ENCODE peak calls at places on chromosomes 6 and 20, in five cellular contexts. B is IMR-90, M is GM23248, R is suprapubic skin, G is adrenal gland. T is an unnamed sample.

GRCh38 chr20:18879262-18879661 is 65.7 kb downstream of the SCP2D1 start:
- DNase-seq in B (no peak), M (no peak), R (no peak), G (no peak), T (no peak)

GRCh38 chr20:63488331-63489251 is 10.3 kb downstream of the EEF1A2 start:
- DNase-seq in B (no peak), M (no peak), R (no peak), G (no peak), T (no peak)

GRCh38 chr6:138953451-138953850 is 34.6 kb downstream of the REPS1 start:
- DNase-seq in B (peak; percentile 22), M (peak; percentile 61), R (no peak), G (no peak), T (no peak)

GRCh38 chr6:147726342-147726741 is 217.9 kb downstream of the SAMD5 start:
- DNase-seq in B (no peak), M (no peak), R (no peak), G (no peak), T (no peak)

GRCh38 chr6:2127484-2127911 is 117.9 kb downstream of the GMDS start:
- DNase-seq in B (no peak), M (no peak), R (peak; percentile 65), G (no peak), T (peak; percentile 87)

GRCh38 chr6:2531426-2532208 is 219.1 kb downstream of the MYLK4 start:
- DNase-seq in B (peak; percentile 94), M (peak; percentile 90), R (no peak), G (no peak), T (peak; percentile 77)

GRCh38 chr6:12890171-12890790 is 173.7 kb downstream of the PHACTR1 start:
- DNase-seq in B (no peak), M (no peak), R (no peak), G (no peak), T (no peak)

GRCh38 chr6:6729971-6730370 is 141.5 kb downstream of the LY86 start:
- DNase-seq in B (no peak), M (no peak), R (no peak), G (peak; percentile 7), T (no peak)

GRCh38 chr20:35972445-35972844 is 4.1 kb downstream of the CNBD2 start:
- DNase-seq in B (no peak), M (peak; percentile 14), R (no peak), G (no peak), T (no peak)

GRCh38 chr20:33727115-33727479 is 4.7 kb upstream of the ZNF341 start:
- DNase-seq in B (no peak), M (no peak), R (no peak), G (no peak), T (no peak)

GRCh38 chr20:12816009-12816408 is 192.8 kb upstream of the SPTLC3 start:
- DNase-seq in B (no peak), M (no peak), R (no peak), G (no peak), T (no peak)

GRCh38 chr20:5845686-5846651 is 95.8 kb downstream of the SHLD1 start:
- DNase-seq in B (peak; percentile 45), M (peak; percentile 49), R (no peak), G (no peak), T (peak; percentile 74)

GRCh38 chr6:154461348-154461747 is 49.1 kb downstream of the CNKSR3 start:
- DNase-seq in B (no peak), M (no peak), R (no peak), G (no peak), T (no peak)

GRCh38 chr6:154460306-154461071 is 50.0 kb downstream of the CNKSR3 start:
- DNase-seq in B (peak; percentile 40), M (peak; percentile 68), R (no peak), G (peak; percentile 55), T (peak; percentile 62)

GRCh38 chr6:154463573-154464419 is 46.7 kb downstream of the CNKSR3 start:
- DNase-seq in B (no peak), M (no peak), R (no peak), G (no peak), T (no peak)

GRCh38 chr6:154459513-154459912 is 51.0 kb downstream of the CNKSR3 start:
- DNase-seq in B (no peak), M (no peak), R (no peak), G (no peak), T (no peak)

DNA sequence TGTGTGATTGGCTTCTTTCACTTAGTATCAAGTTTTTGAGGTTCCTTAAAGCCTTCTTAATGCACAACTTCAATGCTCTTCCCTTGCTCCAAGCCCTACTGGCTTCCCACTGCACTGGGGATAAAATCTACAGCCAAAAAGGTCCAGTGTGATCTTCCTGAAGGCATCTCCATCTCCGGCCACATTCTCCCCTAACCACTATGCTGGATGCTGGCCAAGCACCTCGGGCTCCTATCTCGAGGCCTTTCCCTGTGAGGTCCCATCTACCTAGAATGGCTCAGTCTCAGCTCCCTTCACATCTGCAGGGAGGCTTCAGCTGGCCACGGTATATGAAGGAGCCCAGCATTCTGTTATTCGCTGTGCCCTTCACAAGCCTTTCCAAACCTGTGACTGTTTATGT is 48.1 kb downstream of the CNKSR3 start:
- DNase-seq in B (no peak), M (no peak), R (no peak), G (no peak), T (no peak)
- H3K4me3 ChIP-seq in B (no peak overlapping the region), M (no peak overlapping the region), R (no peak overlapping the region), G (no peak overlapping the region), T (no peak overlapping the region)

GRCh38 chr6:159151266-159151855 is 17.8 kb upstream of the FNDC1 start:
- DNase-seq in B (peak; percentile 58), M (peak; percentile 76), R (no peak), G (peak; percentile 58), T (peak; percentile 71)
- H3K4me3 ChIP-seq in B (no peak overlapping the region), M (no peak overlapping the region), R (no peak overlapping the region), G (no peak overlapping the region), T (no peak overlapping the region)

GRCh38 chr6:87151471-87151785 is 3.9 kb upstream of the ZNF292 start:
- DNase-seq in B (no peak), M (no peak), R (no peak), G (no peak), T (no peak)

GRCh38 chr6:87154641-87155271 is 609 bp upstream of the ZNF292 start:
- DNase-seq in B (peak; percentile 85), M (peak; percentile 90), R (no peak), G (peak; percentile 73), T (peak; percentile 87)

GRCh38 chr6:87155272-87155919 is at the start of gene ZNF292:
- DNase-seq in B (peak; percentile 97), M (peak; percentile 99), R (peak; percentile 98), G (peak; percentile 97), T (peak; percentile 98)

GRCh38 chr6:87151786-87152527 is 3.4 kb upstream of the ZNF292 start:
- DNase-seq in B (peak; percentile 31), M (peak; percentile 75), R (peak; percentile 81), G (peak; percentile 64), T (peak; percentile 60)

DNA sequence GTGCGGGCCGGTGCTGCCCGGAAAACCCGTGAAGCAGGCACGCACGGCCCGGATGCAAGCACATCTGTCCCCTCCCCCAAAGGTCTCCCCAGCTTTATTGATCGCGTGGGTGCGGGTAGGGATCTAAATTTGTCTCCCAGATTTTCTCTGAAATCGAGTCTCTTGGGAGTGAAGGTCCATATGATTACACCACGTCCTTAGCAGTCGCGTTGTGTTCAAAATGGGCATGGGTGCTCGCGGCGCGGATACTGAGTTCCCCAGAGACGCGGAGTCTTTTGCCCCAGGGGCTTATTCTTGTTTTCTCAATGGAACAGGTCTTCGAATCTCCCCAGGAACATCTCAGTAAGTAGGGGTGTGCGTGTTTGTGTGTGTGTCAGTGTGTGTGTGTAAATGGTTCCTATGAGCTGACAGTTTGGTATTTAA is 2.8 kb upstream of the ZNF292 start:
- DNase-seq in B (peak; percentile 16), M (no peak), R (peak; percentile 60), G (no peak), T (peak; percentile 18)
- H3K4me3 ChIP-seq in B (peak overlapping the region; percentile 44), M (peak overlapping the region; percentile 61), R (peak overlapping the region; percentile 70), G (no peak overlapping the region), T (peak overlapping the region; percentile 42)

GRCh38 chr6:56741472-56741871 is 98.8 kb upstream of the DST start:
- DNase-seq in B (no peak), M (no peak), R (no peak), G (no peak), T (no peak)
- H3K4me3 ChIP-seq in B (no peak overlapping the region), M (peak overlapping the region; percentile 50), R (no peak overlapping the region), G (no peak overlapping the region), T (no peak overlapping the region)

DNA sequence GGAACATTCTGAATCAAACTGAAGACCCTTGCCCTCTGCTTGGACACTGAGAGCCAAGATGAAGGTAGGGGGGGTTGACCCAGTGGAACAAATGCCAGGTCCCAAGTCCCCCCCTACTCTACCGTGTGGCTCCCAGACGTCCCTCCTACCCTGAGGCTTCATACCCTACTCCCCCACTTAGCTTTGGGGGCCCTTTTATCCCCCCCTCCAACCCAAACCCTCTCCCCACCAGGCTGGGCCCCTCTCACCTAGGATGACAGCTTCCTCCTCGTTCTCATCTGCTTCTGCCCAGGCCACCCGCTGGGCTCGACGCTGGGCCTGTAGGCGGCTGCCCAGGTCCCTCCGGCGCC is 1.5 kb downstream of the DDRGK1 start:
- DNase-seq in B (no peak), M (no peak), R (no peak), G (no peak), T (no peak)
- H3K4me3 ChIP-seq in B (no peak overlapping the region), M (peak overlapping the region; percentile 76), R (peak overlapping the region; percentile 88), G (no peak overlapping the region), T (peak overlapping the region; percentile 95)

T was measured in fibroblast of pulmonary artery.